ENCODE peak calls at places on chromosome 7, in four cellular contexts. K, U, M and Z are unnamed samples.

GRCh38 chr7:2043316-2044039 is 189.3 kb downstream of the MAD1L1 start:
- DNase-seq in M (no peak), U (peak), K (no peak), Z (no peak)

GRCh38 chr7:7109934-7110333 is 72.4 kb upstream of the C1GALT1 start:
- DNase-seq in U (no peak), K (no peak), M (no peak), Z (no peak)

GRCh38 chr7:158400601-158401225 is 186.9 kb downstream of the PTPRN2 start:
- DNase-seq in K (no peak), U (no peak), M (no peak), Z (no peak)

GRCh38 chr7:128422856-128423255 is 13.1 kb upstream of the IMPDH1 start:
- DNase-seq in K (no peak), U (no peak), M (no peak), Z (no peak)

GRCh38 chr7:24283559-24283899 is 461 bp upstream of the NPY start:
- DNase-seq in M (no peak), U (no peak), K (no peak), Z (no peak)

GRCh38 chr7:134140889-134141867 is 14.0 kb downstream of the LRGUK start:
- DNase-seq in U (peak), K (peak), M (peak), Z (peak)

GRCh38 chr7:29299986-29300609 is 105.5 kb downstream of the CHN2 start:
- DNase-seq in M (no peak), U (no peak), K (no peak), Z (no peak)

GRCh38 chr7:18494821-18495408 is 634 bp upstream of the HDAC9 start:
- DNase-seq in M (no peak), U (peak), K (peak), Z (no peak)

GRCh38 chr7:17078298-17078697 is 196.5 kb upstream of the AGR3 start:
- DNase-seq in K (no peak), M (no peak), U (no peak), Z (no peak)

GRCh38 chr7:69630292-69630691 is 32.0 kb downstream of the AUTS2 start:
- DNase-seq in K (peak), U (no peak), M (no peak), Z (no peak)

GRCh38 chr7:157465597-157466348 is 129.0 kb downstream of the DNAJB6 start:
- DNase-seq in K (no peak), M (no peak), U (no peak), Z (no peak)

GRCh38 chr7:37718585-37718984 is 35.0 kb downstream of the GPR141 start:
- DNase-seq in M (no peak), K (no peak), U (no peak), Z (no peak)

GRCh38 chr7:141301544-141301943 is 227.7 kb downstream of the TMEM178B start:
- DNase-seq in M (no peak), K (no peak), U (no peak), Z (no peak)

GRCh38 chr7:104272767-104273384 is 55.5 kb upstream of the LHFPL3 start:
- DNase-seq in K (peak), U (peak), M (no peak), Z (no peak)

GRCh38 chr7:112481833-112482669 is 1.3 kb downstream of the LSMEM1 start:
- DNase-seq in K (peak), M (peak), U (peak), Z (no peak)

GRCh38 chr7:92880212-92881090 is 44.1 kb upstream of the CDK6 start:
- DNase-seq in U (peak), K (no peak), M (no peak), Z (no peak)

GRCh38 chr7:65379318-65379717 is 5.7 kb downstream of the ZNF92 start:
- DNase-seq in K (peak), U (peak), M (no peak), Z (no peak)

GRCh38 chr7:30918676-30919075 is 7.0 kb downstream of the AQP1 start:
- DNase-seq in K (no peak), U (no peak), M (no peak), Z (no peak)
- TF ChIP-seq CTCF in K (no peak), U (no peak), M (no peak), Z (no peak)

DNA sequence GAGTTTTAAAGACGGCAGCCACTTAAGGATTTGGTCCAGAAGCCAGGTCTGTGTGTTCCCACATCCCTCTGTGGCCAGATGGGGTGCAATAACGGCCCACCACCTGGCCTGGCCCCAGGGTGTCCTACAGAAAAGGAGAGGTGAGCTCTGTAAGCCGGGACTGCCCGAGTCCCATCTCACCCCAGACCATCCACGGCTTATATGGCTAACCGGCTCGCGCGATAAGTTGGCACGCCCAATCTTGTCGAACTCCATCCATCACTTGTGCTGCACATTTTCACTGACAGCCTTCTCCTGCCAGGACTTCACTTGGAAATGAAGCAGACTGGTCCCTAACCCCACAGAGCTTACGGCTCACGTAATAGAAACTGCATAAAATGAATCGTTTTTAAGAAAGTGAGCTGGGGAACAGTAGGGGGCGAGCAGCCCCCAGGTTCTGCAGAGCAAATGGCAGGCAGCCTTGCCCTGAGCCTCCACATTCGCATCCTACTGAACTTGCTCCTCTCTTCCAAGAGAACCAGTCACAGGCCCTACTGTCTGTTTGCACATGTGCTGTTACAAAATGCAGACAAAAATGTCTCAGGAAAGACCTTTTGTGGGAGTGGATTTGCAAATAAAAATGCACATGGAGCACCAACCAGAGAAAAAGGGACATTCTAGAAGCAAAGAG is 98.2 kb downstream of the TNS3 start:
- DNase-seq in U (no peak), M (no peak), K (peak), Z (no peak)
- TF ChIP-seq CTCF in U (peak), M (peak), K (peak), Z (no peak)

GRCh38 chr7:73831656-73832579 is 1.1 kb downstream of the CLDN4 start:
- DNase-seq in K (no peak), M (no peak), U (peak), Z (no peak)

GRCh38 chr7:73832806-73833205 is 2.0 kb downstream of the CLDN4 start:
- DNase-seq in K (no peak), U (no peak), M (no peak), Z (no peak)

GRCh38 chr7:73830872-73831655 is at the start of gene CLDN4:
- DNase-seq in K (no peak), U (no peak), M (no peak), Z (no peak)

GRCh38 chr7:73833251-73833919 is 2.6 kb downstream of the CLDN4 start:
- DNase-seq in K (no peak), U (no peak), M (no peak), Z (no peak)

DNA sequence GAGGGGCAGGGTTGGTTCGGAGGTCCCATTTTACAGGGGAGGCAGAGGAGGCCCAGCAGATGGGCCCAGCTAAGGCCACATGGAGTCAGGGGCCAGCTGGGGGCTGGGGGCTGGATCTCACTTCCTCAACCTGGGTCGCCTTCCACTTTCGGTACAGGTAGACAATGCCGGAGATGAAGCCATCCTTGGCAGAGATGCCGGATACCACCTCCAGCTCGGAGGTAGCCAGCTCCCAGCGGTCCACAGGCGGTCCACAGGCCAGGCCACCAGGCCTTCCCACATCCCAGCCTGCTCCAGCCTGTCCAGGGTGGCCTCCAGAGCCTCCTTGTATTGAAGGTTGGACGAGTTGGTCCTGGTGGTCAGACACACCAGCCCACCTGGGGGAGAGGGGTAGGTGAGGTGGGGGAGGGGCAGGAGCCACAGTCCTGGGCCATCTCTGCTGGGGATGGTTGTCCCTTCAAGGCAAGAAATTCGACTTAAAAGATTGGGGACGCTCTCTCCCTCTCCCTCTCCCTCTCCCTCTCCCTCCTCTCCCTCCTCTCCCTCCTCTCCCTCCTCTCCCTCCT is 3.9 kb downstream of the CLDN4 start:
- DNase-seq in U (no peak), M (no peak), K (no peak), Z (no peak)
- TF ChIP-seq CTCF in U (no peak), M (no peak), K (no peak), Z (no peak)

GRCh38 chr7:25388681-25389080 is 160.4 kb upstream of the NPVF start:
- DNase-seq in U (no peak), M (no peak), K (no peak), Z (no peak)

GRCh38 chr7:25392571-25393338 is 164.5 kb upstream of the NPVF start:
- DNase-seq in K (no peak), U (no peak), M (no peak), Z (no peak)

GRCh38 chr7:25386311-25386744 is 158.0 kb upstream of the NPVF start:
- DNase-seq in U (no peak), K (no peak), M (no peak), Z (no peak)

GRCh38 chr7:25391295-25391861 is 163.1 kb upstream of the NPVF start:
- DNase-seq in U (no peak), K (peak), M (peak), Z (no peak)

GRCh38 chr7:25389489-25390106 is 161.3 kb upstream of the NPVF start:
- DNase-seq in M (peak), K (peak), U (peak), Z (no peak)
- TF ChIP-seq CTCF in M (peak), K (peak), U (peak), Z (no peak)

GRCh38 chr7:84998665-84999064 is 188.2 kb downstream of the SEMA3D start:
- DNase-seq in M (no peak), K (no peak), U (no peak), Z (no peak)
- TF ChIP-seq CTCF in M (no peak), K (no peak), U (no peak), Z (no peak)